ENCODE peak calls at places on chromosomes 7 and 10, in nine cellular contexts. X is A549, C is spleen, U is tibial nerve, N is body of pancreas, A is IMR-90, E is transverse colon, B is heart left ventricle, O is stomach. M is an unnamed sample. For H3K4me1, the result is how much of the 10 kb centered on the place peaks cover.

GRCh38 chr10:26031300-26031699 is 97.3 kb downstream of the MYO3A start:
- DNase-seq in N (no peak), U (no peak), B (no peak), C (no peak), A (no peak), X (no peak), O (no peak), E (no peak), M (no peak)

GRCh38 chr7:52959336-52959735 is 76.1 kb upstream of the POM121L12 start:
- DNase-seq in E (no peak), U (no peak), B (no peak), C (no peak), A (no peak), O (no peak), N (no peak), X (no peak), M (no peak)

GRCh38 chr7:909358-910329 is 33.3 kb downstream of the GET4 start:
- DNase-seq in O (peak), C (peak), A (peak), E (peak), X (peak), U (peak), B (peak), N (peak), M (peak)

GRCh38 chr7:1720325-1720724 is 50.2 kb downstream of the ELFN1 start:
- DNase-seq in X (no peak), E (no peak), C (no peak), U (no peak), A (no peak), O (no peak), B (no peak), N (no peak), M (no peak)

GRCh38 chr7:151696738-151697514 is 177.2 kb upstream of the RHEB start:
- DNase-seq in N (peak), O (peak), E (peak), C (no peak), A (no peak), U (no peak), B (peak), X (peak), M (peak)

GRCh38 chr10:13587367-13587766 is 602 bp downstream of the PRPF18 start:
- DNase-seq in B (no peak), N (no peak), U (no peak), O (no peak), A (no peak), E (peak), C (peak), X (no peak), M (no peak)

GRCh38 chr7:130070900-130071622 is 727 bp downstream of the KLHDC10 start:
- DNase-seq in X (peak), C (no peak), O (no peak), A (no peak), U (no peak), E (no peak), N (no peak), B (no peak), M (no peak)

GRCh38 chr10:20760450-20760849 is 136.7 kb downstream of the NEBL start:
- DNase-seq in A (no peak), B (no peak), X (no peak), N (no peak), E (no peak), O (no peak), U (no peak), C (no peak), M (no peak)

GRCh38 chr7:51606601-51607154 is 290.1 kb upstream of the COBL start:
- DNase-seq in B (no peak), E (peak), U (no peak), X (no peak), N (no peak), C (no peak), A (no peak), O (no peak), M (no peak)

GRCh38 chr7:100547872-100548271 is 8.9 kb downstream of the AGFG2 start:
- DNase-seq in E (no peak), B (peak), A (no peak), U (no peak), X (no peak), O (no peak), N (peak), C (no peak), M (peak)

GRCh38 chr10:90945496-90946070 is 24.7 kb upstream of the ANKRD1 start:
- DNase-seq in B (no peak), O (no peak), C (no peak), U (no peak), E (no peak), N (peak), X (no peak), A (no peak), M (no peak)

GRCh38 chr7:54596747-54597146 is 54.6 kb downstream of the VSTM2A start:
- DNase-seq in B (no peak), X (no peak), O (no peak), E (no peak), N (no peak), U (no peak), C (no peak), A (no peak), M (no peak)

GRCh38 chr7:16900212-16900768 is 18.5 kb upstream of the AGR3 start:
- DNase-seq in U (no peak), X (no peak), E (no peak), B (no peak), N (no peak), O (no peak), C (no peak), A (no peak), M (no peak)

GRCh38 chr10:89153971-89154370 is 53.1 kb downstream of the CH25H start:
- DNase-seq in E (no peak), X (no peak), U (no peak), A (no peak), N (no peak), C (no peak), O (no peak), B (no peak), M (no peak)

GRCh38 chr10:100562806-100563293 is 27.1 kb downstream of the HIF1AN start:
- DNase-seq in A (peak), N (no peak), O (no peak), C (no peak), B (no peak), E (no peak), U (no peak), X (peak), M (peak)

GRCh38 chr10:34097682-34098081 is 717.4 kb downstream of the PARD3 start:
- DNase-seq in B (no peak), N (no peak), C (no peak), A (no peak), O (no peak), E (no peak), X (no peak), U (no peak), M (no peak)

GRCh38 chr7:91776166-91776565 is 104.3 kb downstream of the MTERF1 start:
- DNase-seq in N (no peak), A (no peak), X (no peak), B (no peak), O (no peak), C (no peak), E (no peak), U (no peak), M (no peak)

GRCh38 chr10:80442879-80443278 is 11.2 kb upstream of the TSPAN14 start:
- DNase-seq in C (no peak), O (no peak), N (no peak), X (no peak), A (no peak), E (no peak), B (no peak), U (no peak), M (no peak)

GRCh38 chr7:85688712-85689111 is 501.9 kb upstream of the SEMA3D start:
- DNase-seq in U (no peak), C (no peak), A (no peak), O (no peak), B (no peak), X (no peak), E (no peak), N (no peak), M (no peak)

GRCh38 chr7:66964391-66964790 is 31.0 kb downstream of the SBDS start:
- DNase-seq in U (no peak), A (peak), X (no peak), O (no peak), E (no peak), C (no peak), B (no peak), N (no peak), M (no peak)

GRCh38 chr10:97327348-97328294 is 6.9 kb downstream of the FRAT2 start:
- DNase-seq in E (no peak), A (no peak), N (peak), O (peak), C (no peak), B (no peak), X (peak), U (no peak), M (no peak)

GRCh38 chr7:6589829-6590644 is at the start of gene INTS15:
- DNase-seq in A (peak), C (peak), O (peak), X (peak), B (peak), U (peak), E (peak), N (peak), M (peak)
- TF ChIP-seq POLR2A in A (peak), C (peak), O (no peak), X (peak), B (no peak), U (peak), E (no peak), N (peak), M (peak)

GRCh38 chr10:104209575-104210198 is 22.5 kb downstream of the CFAP43 start:
- DNase-seq in E (no peak), N (peak), O (no peak), X (peak), C (no peak), U (no peak), B (peak), A (peak), M (no peak)

GRCh38 chr10:104208730-104209129 is 23.4 kb downstream of the CFAP43 start:
- DNase-seq in C (no peak), X (no peak), O (no peak), U (no peak), B (no peak), E (no peak), A (no peak), N (no peak), M (no peak)
- TF ChIP-seq CTCF in C (no peak), X (no peak), O (no peak), U (no peak), B (no peak), E (no peak), A (no peak), N (no peak), M (no peak)

DNA sequence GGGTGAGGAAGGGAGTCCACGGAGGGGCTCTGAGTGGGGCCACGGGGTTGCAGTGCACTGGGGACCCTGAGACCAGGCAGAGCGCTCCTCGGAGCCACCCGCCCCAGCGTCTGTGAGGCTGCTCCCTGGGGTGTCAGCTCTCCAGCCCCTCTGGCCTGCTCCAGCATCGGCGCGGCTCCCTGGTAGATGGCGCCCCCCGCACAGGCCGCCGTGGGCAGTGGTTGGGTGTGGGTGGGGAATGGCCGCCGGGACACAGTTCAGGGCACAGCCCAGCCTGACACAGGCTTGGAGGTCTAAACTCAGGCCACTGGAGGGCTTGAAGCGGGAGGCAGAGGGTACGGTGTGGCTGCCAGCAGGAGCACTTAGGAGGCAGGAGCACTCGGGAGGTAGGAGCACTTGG is 222.6 kb upstream of the PPP2R2D start:
- DNase-seq in A (no peak), O (no peak), U (no peak), N (no peak), B (no peak), E (no peak), C (peak), X (no peak), M (peak)
- H3K4me1 ChIP-seq in A (under half), O (under half), U (under half), N (under half), B (under half), E (under half), C (under half), X (under half), M (under half)

DNA sequence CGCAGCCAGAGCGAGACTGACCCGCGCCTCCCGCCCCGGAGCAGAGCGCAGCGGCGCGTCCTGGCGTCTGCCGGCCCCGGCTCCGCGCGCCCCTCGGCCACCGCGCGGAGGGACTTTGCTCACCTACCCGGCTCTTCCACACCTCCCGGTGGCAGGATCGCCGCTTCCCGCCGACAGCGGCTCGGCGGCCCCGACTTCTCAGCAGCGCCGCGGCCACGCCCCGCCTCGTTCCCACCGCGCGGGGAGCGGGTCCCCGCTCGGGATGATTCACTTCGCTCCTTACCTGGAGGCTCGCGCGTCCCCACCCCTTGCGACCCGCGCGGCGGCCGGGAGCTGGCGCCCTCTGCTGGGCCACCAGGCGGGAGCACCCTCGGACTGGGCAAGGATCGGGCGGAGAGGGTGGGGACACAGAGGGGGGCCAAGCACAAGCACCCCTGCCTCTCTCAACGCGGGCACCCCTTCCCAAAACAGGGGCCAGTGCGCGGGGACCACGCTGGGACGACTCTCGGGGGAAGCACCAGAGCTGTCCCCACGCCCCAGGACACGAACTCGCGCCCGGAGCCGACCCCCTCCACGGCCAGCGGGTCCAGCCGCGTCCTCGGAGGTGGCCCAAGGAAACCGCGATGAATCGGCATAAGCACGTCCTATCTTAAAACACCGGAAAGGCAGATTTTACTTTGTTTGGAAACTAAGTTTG is 101.0 kb upstream of the SVIL start:
- DNase-seq in O (peak), B (peak), U (peak), A (peak), E (peak), N (peak), X (peak), C (peak), M (peak)
- TF ChIP-seq POLR2A in O (no peak), B (no peak), U (no peak), A (no peak), E (peak), N (peak), X (no peak), C (no peak), M (peak)

DNA sequence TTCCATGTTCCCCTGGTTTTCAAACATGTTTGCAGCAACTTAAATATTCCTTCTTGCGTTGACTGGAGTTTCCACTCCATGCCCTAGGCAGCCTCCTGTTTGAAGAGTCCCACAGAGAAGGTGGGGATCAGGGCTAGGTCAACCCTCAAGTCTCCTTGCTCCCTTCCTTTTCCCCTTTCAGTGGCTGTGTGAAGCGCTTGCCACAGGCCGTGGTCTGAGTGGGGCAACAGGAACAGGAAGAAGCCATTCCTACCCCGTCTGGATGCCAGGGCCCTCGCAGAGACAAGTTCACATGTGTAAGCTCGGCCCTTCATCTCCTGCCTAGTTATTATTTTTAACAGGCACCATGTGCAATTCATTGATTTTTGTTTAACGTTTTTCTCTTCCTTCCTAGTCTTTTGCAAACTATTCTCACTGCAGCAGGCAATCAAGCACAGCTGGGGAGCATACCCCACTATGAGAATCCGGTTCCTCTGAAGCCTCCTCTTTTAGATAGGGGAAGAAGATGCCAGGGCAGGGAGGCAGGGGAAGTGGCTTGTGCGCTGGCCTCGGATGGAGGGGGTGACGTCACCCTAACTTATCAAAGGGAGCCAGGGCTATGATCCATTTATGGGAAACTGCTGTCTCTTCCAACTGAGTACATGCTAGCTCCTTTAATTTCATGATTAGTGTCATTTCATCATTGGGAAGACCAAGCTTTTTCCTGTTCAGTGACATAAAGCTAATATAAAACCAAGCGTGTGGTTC is 64.2 kb downstream of the PRLHR start:
- DNase-seq in C (no peak), B (peak), O (no peak), A (no peak), E (no peak), U (no peak), N (no peak), X (no peak), M (no peak)
- TF ChIP-seq CTCF in C (no peak), B (no peak), O (no peak), A (no peak), E (no peak), U (no peak), N (no peak), X (no peak), M (no peak)